ENCODE peak calls at places on chromosomes 7 and 10, in six cellular contexts. S is central memory CD8-positive, alpha-beta T cell; W is GF-D8; H is coronary artery; V is hepatocyte; J is Right ventricle myocardium inferior. P is an unnamed sample.

GRCh38 chr10:93816123-93816747 is 58.5 kb downstream of the LGI1 start:
- DNase-seq in H (no peak), V (peak), W (no peak), S (no peak), J (peak), P (peak)

GRCh38 chr7:96314402-96315108 is 7.3 kb downstream of the SLC25A13 start:
- DNase-seq in S (no peak), V (no peak), H (no peak), J (no peak), W (peak), P (no peak)

GRCh38 chr10:131928248-131929095 is 27.7 kb downstream of the PPP2R2D start:
- DNase-seq in J (no peak), W (no peak), V (no peak), S (no peak), H (no peak), P (no peak)

GRCh38 chr7:157691521-157692155 is 354.8 kb downstream of the DNAJB6 start:
- DNase-seq in J (no peak), H (peak), S (no peak), V (no peak), W (no peak), P (no peak)

GRCh38 chr7:98051118-98051744 is 55.4 kb upstream of the LMTK2 start:
- DNase-seq in J (no peak), H (no peak), S (peak), W (no peak), V (peak), P (peak)

GRCh38 chr10:86190291-86190690 is 176.3 kb downstream of the GRID1 start:
- DNase-seq in J (no peak), S (no peak), V (no peak), W (no peak), H (no peak), P (no peak)

GRCh38 chr10:44978570-44979280 is at the start of gene DEPP1:
- DNase-seq in H (peak), W (no peak), V (peak), J (peak), S (no peak), P (peak)

GRCh38 chr10:110864662-110865140 is 7.0 kb upstream of the PDCD4 start:
- DNase-seq in W (peak), H (no peak), V (no peak), S (no peak), J (no peak), P (peak)

GRCh38 chr10:46284286-46285229 is 2.2 kb upstream of the ANTXRL start:
- DNase-seq in S (peak), V (peak), H (peak), J (peak), W (no peak), P (peak)

GRCh38 chr10:44253769-44254462 is 131.0 kb downstream of the CXCL12 start:
- DNase-seq in J (peak), H (no peak), S (no peak), V (peak), W (no peak), P (no peak)

GRCh38 chr7:28958235-28958945 is at the start of gene TRIL:
- DNase-seq in V (peak), S (no peak), J (peak), W (no peak), H (peak), P (no peak)

GRCh38 chr7:142391191-142391992 is 133.5 kb upstream of the PRSS58 start:
- DNase-seq in J (no peak), W (peak), S (no peak), V (peak), H (no peak), P (no peak)

GRCh38 chr10:119871881-119872609 is 598 bp downstream of the MCMBP start:
- DNase-seq in H (no peak), V (peak), S (peak), W (peak), J (peak), P (peak)

GRCh38 chr10:24691113-24691512 is 32.6 kb downstream of the ARHGAP21 start:
- DNase-seq in J (no peak), S (no peak), H (no peak), W (no peak), V (no peak), P (no peak)

GRCh38 chr7:103989785-103990775 is 622 bp upstream of the RELN start:
- DNase-seq in J (no peak), S (no peak), W (no peak), H (no peak), V (peak), P (peak)

GRCh38 chr7:98627062-98627790 is 10.1 kb downstream of the NPTX2 start:
- DNase-seq in J (no peak), S (no peak), V (no peak), W (no peak), H (no peak), P (no peak)

GRCh38 chr10:95963202-95963991 is 55.6 kb downstream of the CC2D2B start:
- DNase-seq in V (no peak), S (no peak), H (no peak), W (peak), J (no peak), P (no peak)

GRCh38 chr10:51654918-51655317 is 44.5 kb downstream of the CSTF2T start:
- DNase-seq in H (no peak), J (no peak), V (no peak), S (no peak), W (no peak), P (no peak)

GRCh38 chr10:11488126-11488525 is 123.3 kb downstream of the USP6NL start:
- DNase-seq in J (no peak), W (no peak), V (no peak), S (no peak), H (no peak), P (no peak)

GRCh38 chr7:151468214-151469023 is 28.5 kb upstream of the CRYGN start:
- DNase-seq in W (no peak), S (no peak), J (no peak), H (no peak), V (no peak), P (no peak)

GRCh38 chr10:122765412-122765811 is 65.8 kb upstream of the C10orf120 start:
- DNase-seq in W (no peak), J (no peak), S (no peak), V (no peak), H (no peak), P (no peak)